ENCODE peak calls at places on chromosomes 4 and X, in seven cellular contexts. T is A549; H is cardiac muscle cell; A is effector memory CD4-positive, alpha-beta T cell; Y is OCI-LY7; G is caudate nucleus; F is colonic mucosa. W is an unnamed sample.

GRCh38 chr4:102564399-102564921 is 63.3 kb downstream of the NFKB1 start:
- DNase-seq in T (no peak), H (no peak), A (no peak), Y (no peak), G (no peak), F (no peak), W (no peak)

GRCh38 chrX:74450803-74451449 is 29.6 kb downstream of the SLC16A2 start:
- DNase-seq in T (peak; percentile 29), H (no peak), A (no peak), Y (no peak), G (no peak), F (no peak), W (no peak)

GRCh38 chr4:18128241-18128640 is 106.7 kb upstream of the LCORL start:
- DNase-seq in T (no peak), H (no peak), A (no peak), Y (no peak), G (no peak), F (no peak), W (no peak)

GRCh38 chrX:125340508-125340907 is 20.8 kb downstream of the TEX13C start:
- DNase-seq in T (no peak), H (no peak), A (no peak), Y (no peak), G (no peak), F (no peak), W (no peak)

GRCh38 chr4:23884261-23884660 is 5.6 kb downstream of the PPARGC1A start:
- DNase-seq in T (no peak), H (no peak), A (no peak), Y (no peak), G (no peak), F (no peak), W (no peak)

GRCh38 chr4:64158648-64159326 is 250.5 kb downstream of the TECRL start:
- DNase-seq in T (peak; percentile 10), H (peak; percentile 78), A (no peak), Y (peak; percentile 66), G (no peak), F (peak; percentile 44), W (no peak)

GRCh38 chrX:84501798-84502628 is at the start of gene HDX:
- DNase-seq in T (peak; percentile 44), H (peak; percentile 84), A (no peak), Y (no peak), G (peak; percentile 5), F (peak; percentile 89), W (peak; percentile 78)

GRCh38 chrX:30674799-30675198 is 21.6 kb downstream of the GK start:
- DNase-seq in T (no peak), H (no peak), A (no peak), Y (no peak), G (no peak), F (no peak), W (no peak)

GRCh38 chrX:19593684-19594083 is 78.4 kb upstream of the MAP3K15 start:
- DNase-seq in T (peak; percentile 27), H (peak; percentile 30), A (no peak), Y (peak; percentile 48), G (no peak), F (no peak), W (no peak)

GRCh38 chr4:18480928-18481327 is 459.4 kb upstream of the LCORL start:
- DNase-seq in T (no peak), H (no peak), A (no peak), Y (no peak), G (no peak), F (no peak), W (no peak)

GRCh38 chr4:148634476-148634875 is 192.3 kb upstream of the NR3C2 start:
- DNase-seq in T (no peak), H (no peak), A (no peak), Y (no peak), G (no peak), F (peak; percentile 21), W (no peak)

GRCh38 chrX:23742174-23742692 is 843 bp downstream of the ACOT9 start:
- DNase-seq in T (peak; percentile 45), H (peak; percentile 35), A (no peak), Y (peak; percentile 37), G (no peak), F (peak; percentile 35), W (no peak)

GRCh38 chr4:16597829-16598228 is 300.6 kb downstream of the LDB2 start:
- DNase-seq in T (no peak), H (no peak), A (no peak), Y (no peak), G (no peak), F (no peak), W (no peak)

GRCh38 chr4:185640809-185641675 is 105.7 kb upstream of the PDLIM3 start:
- DNase-seq in T (peak; percentile 15), H (peak; percentile 69), A (no peak), Y (peak; percentile 81), G (no peak), F (no peak), W (no peak)

GRCh38 chrX:41688835-41689234 is at the start of gene GPR34:
- DNase-seq in T (no peak), H (no peak), A (no peak), Y (no peak), G (no peak), F (no peak), W (no peak)

GRCh38 chrX:7086384-7086783 is 61.1 kb upstream of the STS start:
- DNase-seq in T (no peak), H (no peak), A (no peak), Y (no peak), G (no peak), F (no peak), W (no peak)

GRCh38 chr4:83107636-83108035 is 6.9 kb downstream of the PLAC8 start:
- DNase-seq in T (no peak), H (no peak), A (no peak), Y (no peak), G (no peak), F (no peak), W (no peak)

GRCh38 chr4:4869731-4870483 is 10.4 kb downstream of the MSX1 start:
- DNase-seq in T (no peak), H (peak; percentile 60), A (no peak), Y (no peak), G (no peak), F (no peak), W (no peak)

GRCh38 chr4:15996773-15997172 is 33.8 kb upstream of the FGFBP2 start:
- DNase-seq in T (no peak), H (no peak), A (no peak), Y (no peak), G (no peak), F (no peak), W (no peak)

GRCh38 chr4:147453561-147454141 is 27.2 kb upstream of the EDNRA start:
- DNase-seq in T (no peak), H (no peak), A (no peak), Y (no peak), G (no peak), F (no peak), W (no peak)

DNA sequence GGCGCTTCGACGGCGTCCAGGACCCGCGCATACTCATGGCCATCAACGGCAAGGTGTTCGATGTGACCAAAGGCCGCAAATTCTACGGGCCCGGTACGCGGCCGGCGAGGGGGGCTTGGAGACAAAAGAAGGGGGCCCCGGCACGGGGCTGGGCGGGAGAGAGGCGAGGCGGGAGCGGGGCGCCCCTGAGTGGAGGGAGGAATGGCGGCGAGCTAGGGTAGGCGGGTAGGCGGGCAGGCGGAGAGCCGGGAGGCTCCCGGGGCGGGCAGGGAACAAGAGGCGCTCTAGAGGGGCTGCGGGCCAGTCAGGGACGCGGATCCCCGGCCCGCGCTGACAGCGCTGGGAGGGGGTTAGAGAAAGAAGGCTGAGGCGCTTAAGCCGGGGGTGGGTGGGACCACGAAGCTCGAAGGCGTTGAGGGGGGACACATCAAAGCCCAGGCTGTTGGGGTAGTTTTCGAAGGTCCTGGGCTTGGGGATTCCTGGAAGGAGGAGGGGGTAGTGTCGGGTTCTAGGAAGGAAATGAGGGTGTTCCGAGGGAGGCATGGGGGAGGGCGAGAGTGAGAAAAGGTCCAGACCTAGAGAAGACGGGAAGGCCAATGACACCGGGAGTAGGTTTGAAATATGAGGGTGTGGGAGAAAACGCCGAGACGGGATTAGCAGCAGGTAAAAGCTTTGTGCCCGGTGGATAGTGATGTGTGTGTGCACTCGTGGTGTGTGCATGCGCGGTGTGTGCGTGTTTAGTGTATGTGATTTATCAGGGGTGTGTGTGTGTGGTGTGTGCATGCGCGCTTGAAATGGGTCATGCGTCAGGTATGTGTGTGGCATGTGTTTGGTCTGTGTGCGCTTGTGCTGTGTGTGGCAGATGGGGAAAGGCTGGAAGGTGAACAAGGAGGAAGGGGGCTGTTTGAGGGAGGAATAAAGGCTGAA is 777 bp downstream of the PGRMC1 start:
- DNase-seq in T (no peak), H (peak; percentile 59), A (peak; percentile 7), Y (peak; percentile 22), G (no peak), F (peak; percentile 58), W (no peak)
- H3K27ac ChIP-seq in T (peak overlapping the region; percentile 96), H (peak overlapping the region; percentile 86), A (peak overlapping the region; percentile 72), Y (peak overlapping the region; percentile 40), G (peak overlapping the region; percentile 78), F (peak overlapping the region; percentile 83), W (peak overlapping the region; percentile 79)

DNA sequence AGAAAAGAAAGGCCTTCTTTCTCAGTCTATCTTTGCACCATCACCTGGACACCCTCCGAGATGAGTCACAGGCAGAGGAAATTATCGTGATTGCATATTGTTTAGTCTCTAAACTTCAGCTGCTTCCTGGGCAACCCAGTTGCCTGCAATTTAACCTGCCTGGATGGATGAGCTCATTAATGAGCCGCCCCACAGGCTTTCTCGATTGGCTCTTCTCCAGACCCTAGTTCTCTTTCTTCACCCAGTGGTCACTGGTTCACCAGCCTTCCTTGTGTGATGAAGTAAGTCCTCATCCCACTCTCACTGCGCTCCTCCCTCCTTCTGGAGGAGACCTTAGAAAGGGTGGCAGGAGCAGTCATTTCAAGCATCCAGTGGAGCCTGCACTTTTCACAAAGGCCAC is 94.4 kb downstream of the SOWAHB start:
- DNase-seq in T (no peak), H (no peak), A (no peak), Y (no peak), G (no peak), F (no peak), W (no peak)
- H3K27ac ChIP-seq in T (no peak overlapping the region), H (no peak overlapping the region), A (no peak overlapping the region), Y (no peak overlapping the region), G (no peak overlapping the region), F (no peak overlapping the region), W (no peak overlapping the region)

DNA sequence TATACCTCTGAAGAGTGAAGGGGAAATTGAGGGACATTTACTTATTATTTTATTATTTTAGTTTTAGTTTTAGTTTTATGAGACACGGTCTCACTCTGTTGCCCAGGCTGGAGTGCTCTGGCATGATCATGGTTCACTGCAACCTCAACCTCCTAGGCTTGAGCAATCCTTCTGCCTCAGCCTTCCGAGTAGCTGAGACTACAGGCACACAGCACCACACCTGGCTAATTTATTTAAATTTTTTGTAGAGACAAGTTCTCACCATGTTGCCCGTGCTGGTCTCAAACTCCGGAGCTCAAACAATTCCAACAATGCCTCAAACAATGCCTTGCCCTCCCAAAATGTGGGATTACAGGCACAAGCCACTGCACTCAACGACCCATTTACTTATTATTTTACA is 68.4 kb upstream of the BMP2K start:
- DNase-seq in T (no peak), H (no peak), A (no peak), Y (peak; percentile 66), G (no peak), F (no peak), W (no peak)
- H3K27ac ChIP-seq in T (no peak overlapping the region), H (no peak overlapping the region), A (no peak overlapping the region), Y (peak overlapping the region; percentile 10), G (peak overlapping the region; percentile 82), F (no peak overlapping the region), W (peak overlapping the region; percentile 87)

DNA sequence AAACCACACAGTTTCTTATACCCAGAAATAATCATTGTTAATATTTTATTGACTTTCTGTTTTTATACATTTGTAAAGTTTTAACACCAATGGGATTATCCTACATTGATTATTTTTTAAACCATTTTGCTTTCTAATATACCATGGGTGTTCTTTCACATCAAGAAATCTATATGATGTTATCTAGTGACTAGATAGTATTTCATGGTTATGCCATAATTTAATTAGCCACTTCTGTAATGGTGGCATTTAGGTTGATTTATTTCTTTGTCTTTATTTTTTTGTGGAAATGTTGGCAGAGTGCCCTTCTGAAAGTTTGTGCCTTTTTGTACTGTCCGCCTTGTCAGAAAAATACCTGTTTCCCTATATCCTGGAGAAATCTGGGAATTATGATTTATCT is 193.3 kb downstream of the CEP135 start:
- DNase-seq in T (no peak), H (no peak), A (no peak), Y (no peak), G (no peak), F (no peak), W (no peak)
- H3K27ac ChIP-seq in T (no peak overlapping the region), H (no peak overlapping the region), A (no peak overlapping the region), Y (no peak overlapping the region), G (no peak overlapping the region), F (no peak overlapping the region), W (no peak overlapping the region)